ENCODE peak calls at places on chromosomes 11 and 22, in six cellular contexts. N, P, L, A, U and C are unnamed samples.

GRCh38 chr11:125337836-125338235 is 158.2 kb downstream of the FEZ1 start:
- DNase-seq in L (no peak), N (no peak), P (no peak), U (no peak), A (no peak), C (no peak)

GRCh38 chr11:107665016-107665415 is 46.8 kb downstream of the SLN start:
- DNase-seq in L (no peak), U (no peak), P (no peak), A (no peak), N (no peak), C (no peak)

GRCh38 chr11:96324912-96325311 is 18.1 kb downstream of the MAML2 start:
- DNase-seq in A (no peak), U (no peak), P (no peak), L (no peak), N (no peak), C (no peak)

GRCh38 chr11:8011981-8012444 is 24.9 kb downstream of the EIF3F start:
- DNase-seq in A (no peak), U (no peak), P (no peak), N (no peak), L (no peak), C (no peak)

GRCh38 chr11:7251836-7252682 is at the start of gene SYT9:
- DNase-seq in U (peak), L (peak), A (no peak), N (peak), P (no peak), C (no peak)

GRCh38 chr22:32904044-32904443 is 102.5 kb downstream of the TIMP3 start:
- DNase-seq in P (peak), L (peak), N (no peak), A (no peak), U (peak), C (no peak)

GRCh38 chr11:91047882-91048281 is 825.0 kb upstream of the CHORDC1 start:
- DNase-seq in L (no peak), U (no peak), A (no peak), N (no peak), P (no peak), C (no peak)

GRCh38 chr11:44426119-44426518 is 116.2 kb upstream of the ALX4 start:
- DNase-seq in P (no peak), U (no peak), N (no peak), A (no peak), L (no peak), C (no peak)

GRCh38 chr11:65055538-65055937 is 2.8 kb downstream of the NAALADL1 start:
- DNase-seq in L (no peak), N (no peak), P (no peak), U (no peak), A (no peak), C (no peak)

GRCh38 chr22:36375071-36375980 is 12.4 kb downstream of the MYH9 start:
- DNase-seq in U (no peak), N (no peak), A (no peak), P (no peak), L (no peak), C (no peak)

GRCh38 chr22:49149721-49150608 is 677.7 kb downstream of the BRD1 start:
- DNase-seq in U (no peak), P (no peak), N (no peak), A (no peak), L (no peak), C (no peak)

GRCh38 chr22:28799834-28800307 is 498 bp downstream of the XBP1 start:
- DNase-seq in N (no peak), L (peak), U (peak), P (no peak), A (no peak), C (no peak)

GRCh38 chr11:71962428-71963038 is 33.7 kb downstream of the RNF121 start:
- DNase-seq in P (no peak), N (no peak), U (no peak), L (peak), A (no peak), C (peak)

GRCh38 chr11:69588270-69588669 is 52.7 kb upstream of the CCND1 start:
- DNase-seq in N (no peak), P (peak), A (no peak), L (peak), U (no peak), C (no peak)

GRCh38 chr11:35683728-35684339 is 21.3 kb downstream of the TRIM44 start:
- DNase-seq in U (no peak), L (no peak), P (no peak), A (peak), N (no peak), C (no peak)

GRCh38 chr22:26322179-26322905 is 106.7 kb upstream of the ASPHD2 start:
- DNase-seq in N (peak), A (no peak), L (no peak), U (no peak), P (no peak), C (no peak)
- TF ChIP-seq GABPA in N (no peak), A (no peak), L (no peak), U (no peak), P (no peak), C (no peak)

GRCh38 chr11:113184498-113184897 is 129.9 kb upstream of the TTC12 start:
- DNase-seq in P (peak), N (no peak), L (no peak), U (no peak), A (no peak), C (no peak)
- TF ChIP-seq GABPA in P (no peak), N (no peak), L (no peak), U (no peak), A (no peak), C (no peak)

GRCh38 chr11:2200536-2200935 is 28.9 kb upstream of the TH start:
- DNase-seq in A (no peak), L (no peak), U (no peak), P (no peak), N (no peak), C (no peak)

GRCh38 chr11:2202071-2202899 is 30.7 kb upstream of the TH start:
- DNase-seq in L (no peak), A (no peak), U (peak), P (no peak), N (no peak), C (no peak)

GRCh38 chr11:2200957-2201519 is 29.4 kb upstream of the TH start:
- DNase-seq in L (no peak), N (no peak), U (no peak), A (no peak), P (no peak), C (no peak)

GRCh38 chr11:2202900-2203439 is 31.4 kb upstream of the TH start:
- DNase-seq in N (no peak), P (no peak), U (peak), L (no peak), A (no peak), C (no peak)

GRCh38 chr11:2201542-2201941 is 29.9 kb upstream of the TH start:
- DNase-seq in A (no peak), U (no peak), N (no peak), P (no peak), L (no peak), C (no peak)
- TF ChIP-seq GABPA in A (no peak), U (no peak), N (no peak), P (no peak), L (no peak), C (no peak)

DNA sequence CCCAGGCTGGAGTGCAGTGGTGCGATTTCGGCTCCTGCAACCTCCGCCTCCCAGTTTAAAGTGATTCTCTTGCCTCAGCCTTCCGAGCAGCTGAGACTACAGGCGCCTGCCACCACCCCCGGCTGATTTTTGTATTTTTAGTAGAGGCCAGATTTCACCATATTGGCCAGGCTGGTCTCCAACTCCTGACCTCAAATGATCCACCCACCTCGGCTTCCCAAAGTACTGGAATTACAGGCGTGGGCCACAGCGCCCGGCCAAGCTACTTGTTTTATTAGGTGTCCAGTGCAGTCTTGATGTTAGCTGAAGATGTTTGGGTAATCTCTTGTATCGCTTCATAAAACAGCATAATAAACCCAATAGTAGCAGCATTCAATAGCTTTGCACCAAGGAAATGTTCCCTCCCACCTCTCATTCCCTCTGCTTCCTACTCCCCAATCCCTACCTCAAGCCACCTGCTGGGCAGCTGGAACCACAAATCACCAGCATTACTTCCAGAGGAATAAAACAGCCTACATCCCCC is 11.1 kb upstream of the GRIK4 start:
- DNase-seq in L (no peak), P (no peak), N (no peak), U (no peak), A (no peak), C (no peak)
- TF ChIP-seq GABPA in L (no peak), P (no peak), N (no peak), U (no peak), A (no peak), C (no peak)

DNA sequence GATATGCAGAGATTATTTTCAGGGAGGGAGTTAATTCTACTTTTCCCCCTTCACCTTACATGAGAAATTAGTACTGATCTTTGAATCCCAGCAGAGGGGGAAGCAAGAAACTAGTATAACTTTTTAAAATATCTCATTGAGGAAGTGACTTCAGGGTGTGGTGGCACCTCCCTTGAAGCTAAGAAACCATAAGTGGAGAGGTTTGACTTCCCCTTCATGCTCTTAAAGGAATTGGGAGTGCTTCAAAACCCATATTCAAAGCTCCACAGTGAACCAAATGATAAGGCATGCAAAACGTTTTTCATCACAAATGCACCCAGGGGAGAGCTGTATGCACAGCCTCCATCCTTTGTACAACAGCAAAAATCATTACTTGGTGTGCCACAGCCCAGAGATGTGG is 531 bp downstream of the MS4A14 start:
- DNase-seq in N (no peak), A (peak), U (no peak), L (no peak), P (no peak), C (peak)
- TF ChIP-seq GABPA in N (no peak), A (no peak), U (no peak), L (no peak), P (no peak), C (no peak)

GRCh38 chr11:30936476-30936875 is 350.3 kb upstream of the MPPED2 start:
- DNase-seq in L (no peak), U (no peak), P (no peak), N (no peak), A (no peak), C (no peak)
- TF ChIP-seq GABPA in L (no peak), U (no peak), P (no peak), N (no peak), A (no peak), C (no peak)